ENCODE peak calls at places on chromosomes 5 and 9, in five cellular contexts. H, R, K, Z and W are unnamed samples.
A peak's percentile ranks its signal among the peaks of the same experiment; 100 is the strongest.

GRCh38 chr5:33984671-33985124 is at the start of gene SLC45A2:
- DNase-seq in H (no peak), R (no peak), K (no peak), Z (no peak), W (no peak)

GRCh38 chr5:95098012-95098411 is 186.9 kb downstream of the MCTP1 start:
- DNase-seq in H (no peak), R (no peak), K (no peak), Z (no peak), W (no peak)

GRCh38 chr5:158953929-158954534 is 145.7 kb downstream of the EBF1 start:
- DNase-seq in H (no peak), R (no peak), K (no peak), Z (no peak), W (no peak)

GRCh38 chr5:139120521-139120920 is 77.6 kb downstream of the SIL1 start:
- DNase-seq in H (no peak), R (peak; percentile 31), K (no peak), Z (no peak), W (no peak)

GRCh38 chr9:88748566-88749238 is 213.7 kb downstream of the NXNL2 start:
- DNase-seq in H (no peak), R (peak; percentile 63), K (no peak), Z (no peak), W (peak; percentile 68)

GRCh38 chr5:126448720-126449119 is 25.5 kb downstream of the GRAMD2B start:
- DNase-seq in H (no peak), R (no peak), K (no peak), Z (no peak), W (no peak)

GRCh38 chr9:89602978-89603628 is 1.7 kb upstream of the GADD45G start:
- DNase-seq in H (peak; percentile 90), R (peak; percentile 89), K (peak; percentile 67), Z (peak; percentile 95), W (peak; percentile 92)

GRCh38 chr9:20941177-20941690 is 90.2 kb downstream of the HACD4 start:
- DNase-seq in H (no peak), R (peak; percentile 20), K (peak; percentile 4), Z (peak; percentile 57), W (peak; percentile 37)

GRCh38 chr9:107248714-107249113 is 34.4 kb upstream of the RAD23B start:
- DNase-seq in H (no peak), R (no peak), K (no peak), Z (no peak), W (no peak)

GRCh38 chr5:76851713-76852369 is 2.0 kb downstream of the S100Z start:
- DNase-seq in H (no peak), R (peak; percentile 26), K (no peak), Z (no peak), W (peak; percentile 37)

GRCh38 chr5:21593261-21593660 is 1259.9 kb downstream of the CDH12 start:
- DNase-seq in H (no peak), R (no peak), K (no peak), Z (no peak), W (no peak)

GRCh38 chr9:100222674-100223073 is 123.6 kb downstream of the INVS start:
- DNase-seq in H (no peak), R (no peak), K (no peak), Z (no peak), W (no peak)

GRCh38 chr5:174531782-174532191 is 192.6 kb upstream of the MSX2 start:
- DNase-seq in H (no peak), R (no peak), K (no peak), Z (no peak), W (no peak)

GRCh38 chr5:111731638-111732037 is 25.4 kb downstream of the NREP start:
- DNase-seq in H (no peak), R (no peak), K (no peak), Z (no peak), W (no peak)

GRCh38 chr5:43362725-43363435 is 49.3 kb downstream of the CCL28 start:
- DNase-seq in H (no peak), R (no peak), K (no peak), Z (no peak), W (no peak)

GRCh38 chr9:4301971-4302427 is 2.1 kb upstream of the GLIS3 start:
- DNase-seq in H (no peak), R (peak; percentile 53), K (no peak), Z (no peak), W (peak; percentile 25)

GRCh38 chr5:40834391-40834848 is 602 bp downstream of the RPL37 start:
- DNase-seq in H (no peak), R (no peak), K (peak; percentile 35), Z (no peak), W (no peak)

GRCh38 chr5:91403404-91403803 is 20.3 kb upstream of the ARRDC3 start:
- DNase-seq in H (no peak), R (no peak), K (no peak), Z (no peak), W (no peak)

GRCh38 chr9:124306098-124306735 is 48.5 kb downstream of the NEK6 start:
- DNase-seq in H (no peak), R (no peak), K (no peak), Z (no peak), W (no peak)

GRCh38 chr5:150436141-150436680 is 13.3 kb downstream of the RPS14 start:
- DNase-seq in H (peak; percentile 84), R (peak; percentile 83), K (peak; percentile 84), Z (peak; percentile 97), W (peak; percentile 85)

GRCh38 chr5:504326-505148 is 19.7 kb downstream of the SLC9A3 start:
- DNase-seq in H (no peak), R (no peak), K (no peak), Z (no peak), W (no peak)

GRCh38 chr9:90943341-90943740 is 141.7 kb downstream of the SYK start:
- DNase-seq in H (no peak), R (no peak), K (no peak), Z (no peak), W (no peak)

GRCh38 chr5:44002381-44002901 is 386.8 kb downstream of the FGF10 start:
- DNase-seq in H (peak; percentile 61), R (no peak), K (no peak), Z (no peak), W (no peak)

GRCh38 chr9:24257726-24258125 is 288.0 kb downstream of the IZUMO3 start:
- DNase-seq in H (no peak), R (no peak), K (no peak), Z (no peak), W (no peak)

GRCh38 chr9:130433168-130433946 is 11.4 kb upstream of the ASS1 start:
- DNase-seq in H (no peak), R (peak; percentile 44), K (no peak), Z (peak; percentile 85), W (peak; percentile 55)

GRCh38 chr5:116297296-116297814 is 212.5 kb downstream of the COMMD10 start:
- DNase-seq in H (no peak), R (no peak), K (no peak), Z (no peak), W (no peak)

GRCh38 chr5:159412284-159413046 is 82.2 kb upstream of the IL12B start:
- DNase-seq in H (no peak), R (no peak), K (peak; percentile 50), Z (no peak), W (no peak)

GRCh38 chr9:108468364-108468763 is 387.4 kb downstream of the ACTL7B start:
- DNase-seq in H (no peak), R (no peak), K (no peak), Z (peak; percentile 84), W (no peak)

GRCh38 chr9:17057729-17058128 is 77.1 kb upstream of the CNTLN start:
- DNase-seq in H (no peak), R (no peak), K (no peak), Z (no peak), W (no peak)

GRCh38 chr5:100877277-100877676 is 25.8 kb downstream of the ST8SIA4 start:
- DNase-seq in H (no peak), R (no peak), K (no peak), Z (no peak), W (no peak)

GRCh38 chr5:126234563-126235195 is 188.5 kb upstream of the GRAMD2B start:
- DNase-seq in H (no peak), R (no peak), K (no peak), Z (peak; percentile 54), W (no peak)

DNA sequence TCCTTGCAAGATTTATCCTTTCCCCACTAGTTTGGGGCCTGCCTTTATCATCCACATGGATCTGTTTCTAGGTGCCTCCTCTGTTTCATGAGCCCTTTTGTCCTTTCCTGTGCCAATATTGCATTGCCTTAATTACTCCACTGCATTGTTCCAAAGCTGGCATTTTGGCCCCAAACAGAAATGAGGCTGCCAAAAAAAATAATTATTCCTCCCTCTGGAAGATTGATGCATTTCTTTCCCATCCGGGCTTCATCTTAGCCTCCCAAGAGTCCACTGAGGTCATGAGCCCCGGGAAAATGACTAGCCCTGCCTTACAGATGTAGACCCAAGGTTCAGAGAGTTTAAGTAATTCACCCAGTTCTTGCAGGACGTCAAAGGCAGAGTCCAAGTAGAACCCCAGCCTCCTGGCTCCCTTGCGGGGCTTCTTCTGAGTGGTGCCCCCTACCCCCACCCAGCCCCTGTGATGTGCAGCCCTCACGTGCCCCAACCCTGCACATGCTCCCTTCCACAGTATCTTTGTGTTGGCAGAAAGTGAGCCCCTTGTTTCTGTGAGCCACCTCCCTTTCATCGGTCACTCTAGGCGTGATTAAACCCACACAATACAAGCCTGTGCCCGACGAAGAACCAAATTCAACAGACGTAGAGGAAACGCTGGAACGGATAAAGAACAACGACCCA is 62.1 kb downstream of the TMOD1 start:
- DNase-seq in H (no peak), R (no peak), K (no peak), Z (peak; percentile 27), W (no peak)
- H3K4me1 ChIP-seq in H (no peaks in the 10 kb centered on the region), R (peaks cover 65% of the 10 kb centered on the region), K (peaks cover 4% of the 10 kb centered on the region), Z (peaks cover 2% of the 10 kb centered on the region), W (peaks cover 4% of the 10 kb centered on the region)

DNA sequence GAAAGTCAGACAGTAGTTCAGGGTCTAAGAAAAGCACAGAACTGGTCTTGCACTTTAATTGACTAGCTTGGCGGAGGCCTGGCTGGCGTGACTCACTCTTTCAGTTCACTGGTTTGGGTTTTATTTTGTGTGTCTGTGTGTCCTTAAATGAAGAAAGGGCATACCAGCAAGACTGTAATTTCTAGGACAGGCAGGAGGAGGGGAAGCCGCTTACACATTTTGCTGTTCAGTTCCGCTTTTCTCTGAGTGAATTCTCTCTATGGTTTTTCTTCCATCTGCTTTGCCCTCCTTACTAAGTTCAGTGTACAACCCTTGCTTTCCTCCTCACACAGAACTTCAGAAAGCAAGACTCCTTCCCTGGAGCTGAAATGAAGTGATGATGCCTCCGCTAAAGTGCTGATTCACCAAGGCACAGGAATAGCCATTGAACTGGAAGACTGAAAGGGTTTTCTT is 150.8 kb downstream of the MEF2C start:
- DNase-seq in H (no peak), R (peak; percentile 21), K (no peak), Z (no peak), W (no peak)
- H3K4me3 ChIP-seq in H (no peak overlapping the region), R (no peak overlapping the region), K (no peak overlapping the region), Z (no peak overlapping the region), W (no peak overlapping the region)

GRCh38 chr9:40907657-40908624 is 220.5 kb downstream of the FOXD4L6 start:
- DNase-seq in H (no peak), R (no peak), K (no peak), Z (peak; percentile 4), W (no peak)
- H3K9me3 ChIP-seq in H (peaks cover 100% of the 10 kb centered on the region), R (peaks cover 100% of the 10 kb centered on the region), K (peaks cover 56% of the 10 kb centered on the region), Z (peaks cover 83% of the 10 kb centered on the region), W (peaks cover 100% of the 10 kb centered on the region)

DNA sequence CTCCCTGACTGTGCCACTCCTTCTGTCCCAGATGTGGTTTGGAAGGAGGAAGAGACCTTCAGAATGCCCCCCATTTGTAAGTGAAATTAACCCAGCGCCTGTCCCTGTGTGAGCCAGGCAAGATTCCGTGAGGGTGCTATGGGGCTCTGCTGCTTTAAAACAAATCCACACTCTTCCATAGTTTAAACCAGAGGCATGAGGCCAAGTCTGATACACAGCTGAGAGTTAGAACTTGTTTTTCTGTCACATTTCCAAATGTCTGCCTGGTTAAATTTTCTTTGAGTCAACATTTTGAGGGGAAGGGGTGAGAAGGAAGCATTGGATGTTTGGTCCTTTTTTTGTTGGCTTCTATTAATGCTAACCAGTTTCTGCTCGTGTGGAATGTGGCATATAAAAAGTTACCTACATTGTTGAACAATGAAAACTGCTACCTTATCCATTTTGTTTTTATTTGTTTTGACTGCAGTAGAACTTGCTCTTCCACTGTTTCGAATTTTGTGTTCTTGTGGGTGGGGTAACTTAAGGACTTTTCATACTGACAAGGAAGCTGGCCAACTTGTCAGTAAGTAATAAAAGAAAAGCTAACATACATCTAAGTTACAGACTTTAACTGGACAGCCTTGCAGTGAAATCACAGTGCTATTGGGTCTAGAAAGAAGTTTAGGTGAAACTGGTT is 12.9 kb downstream of the RGMB start:
- DNase-seq in H (no peak), R (no peak), K (no peak), Z (no peak), W (no peak)
- H3K4me1 ChIP-seq in H (peaks cover 21% of the 10 kb centered on the region), R (peaks cover 80% of the 10 kb centered on the region), K (no peaks in the 10 kb centered on the region), Z (no peaks in the 10 kb centered on the region), W (peaks cover 25% of the 10 kb centered on the region)